ENCODE peak calls at places on chromosomes 3 and 15, in six cellular contexts. I is H1, Z is K562, J is HCT116, G is HepG2, R is GM12878. L is an unnamed sample. For H3K4me1, the result is how much of the 10 kb centered on the place peaks cover.

GRCh38 chr3:45958333-45958791 is 15.1 kb downstream of the CXCR6 start:
- DNase-seq in I (no peak), Z (no peak), J (no peak), G (no peak), R (no peak), L (no peak)

GRCh38 chr3:150433347-150433746 is 25.2 kb downstream of the TSC22D2 start:
- DNase-seq in I (no peak), Z (peak), J (no peak), G (no peak), R (no peak), L (no peak)

GRCh38 chr15:69468241-69469121 is 15.9 kb downstream of the RPLP1 start:
- DNase-seq in I (peak), Z (peak), J (no peak), G (no peak), R (no peak), L (no peak)

GRCh38 chr15:31027948-31028586 is 36.6 kb upstream of the MTMR10 start:
- DNase-seq in I (no peak), Z (no peak), J (no peak), G (no peak), R (no peak), L (no peak)

GRCh38 chr3:53180305-53181023 is 19.5 kb downstream of the PRKCD start:
- DNase-seq in I (no peak), Z (no peak), J (no peak), G (no peak), R (peak), L (no peak)

GRCh38 chr3:182965861-182966366 is 14.4 kb downstream of the DCUN1D1 start:
- DNase-seq in I (no peak), Z (no peak), J (no peak), G (no peak), R (no peak), L (no peak)

GRCh38 chr15:78620021-78620838 is 566 bp downstream of the CHRNA3 start:
- DNase-seq in I (peak), Z (no peak), J (no peak), G (no peak), R (no peak), L (peak)

GRCh38 chr3:172402090-172402489 is 46.2 kb downstream of the GHSR start:
- DNase-seq in I (no peak), Z (no peak), J (no peak), G (no peak), R (no peak), L (no peak)

GRCh38 chr3:142863965-142864924 is 24.6 kb downstream of the PCOLCE2 start:
- DNase-seq in I (no peak), Z (no peak), J (no peak), G (no peak), R (no peak), L (no peak)

GRCh38 chr3:29144807-29145206 is 136.1 kb upstream of the RBMS3 start:
- DNase-seq in I (no peak), Z (no peak), J (no peak), G (no peak), R (no peak), L (no peak)

GRCh38 chr3:49803464-49804140 is 541 bp downstream of the INKA1 start:
- DNase-seq in I (no peak), Z (peak), J (no peak), G (no peak), R (no peak), L (no peak)

GRCh38 chr3:138948371-138949001 is 1.5 kb downstream of the FOXL2NB start:
- DNase-seq in I (no peak), Z (no peak), J (no peak), G (no peak), R (no peak), L (no peak)

GRCh38 chr3:138950701-138951100 is 3.7 kb downstream of the FOXL2NB start:
- DNase-seq in I (peak), Z (no peak), J (no peak), G (no peak), R (no peak), L (no peak)

GRCh38 chr3:138949002-138949418 is 2.0 kb downstream of the FOXL2NB start:
- DNase-seq in I (peak), Z (no peak), J (no peak), G (no peak), R (no peak), L (no peak)

GRCh38 chr3:138949445-138950005 is 2.5 kb downstream of the FOXL2NB start:
- DNase-seq in I (peak), Z (no peak), J (no peak), G (no peak), R (no peak), L (no peak)

GRCh38 chr3:138950006-138950644 is 3.1 kb downstream of the FOXL2NB start:
- DNase-seq in I (peak), Z (no peak), J (no peak), G (no peak), R (no peak), L (no peak)
- H3K4me3 ChIP-seq in I (peak), Z (no peak), J (no peak), G (peak), R (no peak), L (peak)

GRCh38 chr3:119301662-119302061 is 7.5 kb downstream of the ARHGAP31 start:
- DNase-seq in I (no peak), Z (no peak), J (no peak), G (no peak), R (no peak), L (no peak)

GRCh38 chr3:119308355-119308754 is 14.2 kb downstream of the ARHGAP31 start:
- DNase-seq in I (no peak), Z (no peak), J (no peak), G (no peak), R (no peak), L (no peak)

GRCh38 chr3:119304201-119304713 is 10.1 kb downstream of the ARHGAP31 start:
- DNase-seq in I (no peak), Z (no peak), J (no peak), G (no peak), R (no peak), L (no peak)

GRCh38 chr3:119302697-119303630 is 8.8 kb downstream of the ARHGAP31 start:
- DNase-seq in I (no peak), Z (no peak), J (no peak), G (no peak), R (no peak), L (no peak)

DNA sequence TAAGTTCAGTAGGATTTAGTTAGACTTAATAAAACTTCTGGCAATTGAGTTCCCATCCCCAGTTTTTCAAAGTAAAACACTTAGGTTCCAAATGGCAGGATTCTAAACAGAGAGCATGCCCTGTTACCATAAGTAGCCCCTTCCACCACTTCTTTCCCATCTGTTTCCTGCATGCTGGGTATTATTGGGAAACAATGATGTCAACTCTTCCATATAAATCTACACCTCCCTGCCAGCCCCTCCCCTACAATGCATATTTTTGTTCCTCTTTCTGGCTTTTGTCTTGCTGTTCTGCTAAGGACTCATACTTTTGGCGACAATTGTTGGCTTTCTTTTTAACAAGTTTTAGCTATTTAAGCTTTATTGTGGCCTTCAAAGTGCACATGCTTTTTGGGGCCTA is 11.1 kb downstream of the ARHGAP31 start:
- DNase-seq in I (no peak), Z (no peak), J (no peak), G (no peak), R (no peak), L (no peak)
- TF ChIP-seq ZNF274 in I (no peak), Z (no peak), J (no peak), G (no peak), R (no peak), L (no peak)

GRCh38 chr3:42654331-42655201 is 1.1 kb downstream of the ZBTB47 start:
- DNase-seq in I (peak), Z (peak), J (no peak), G (peak), R (no peak), L (peak)

GRCh38 chr3:42652251-42652610 is 1.3 kb upstream of the ZBTB47 start:
- DNase-seq in I (peak), Z (no peak), J (no peak), G (no peak), R (no peak), L (no peak)

GRCh38 chr3:42652611-42653302 is 740 bp upstream of the ZBTB47 start:
- DNase-seq in I (peak), Z (peak), J (peak), G (peak), R (peak), L (no peak)

GRCh38 chr3:42653303-42653559 is 266 bp upstream of the ZBTB47 start:
- DNase-seq in I (no peak), Z (no peak), J (no peak), G (no peak), R (no peak), L (no peak)

DNA sequence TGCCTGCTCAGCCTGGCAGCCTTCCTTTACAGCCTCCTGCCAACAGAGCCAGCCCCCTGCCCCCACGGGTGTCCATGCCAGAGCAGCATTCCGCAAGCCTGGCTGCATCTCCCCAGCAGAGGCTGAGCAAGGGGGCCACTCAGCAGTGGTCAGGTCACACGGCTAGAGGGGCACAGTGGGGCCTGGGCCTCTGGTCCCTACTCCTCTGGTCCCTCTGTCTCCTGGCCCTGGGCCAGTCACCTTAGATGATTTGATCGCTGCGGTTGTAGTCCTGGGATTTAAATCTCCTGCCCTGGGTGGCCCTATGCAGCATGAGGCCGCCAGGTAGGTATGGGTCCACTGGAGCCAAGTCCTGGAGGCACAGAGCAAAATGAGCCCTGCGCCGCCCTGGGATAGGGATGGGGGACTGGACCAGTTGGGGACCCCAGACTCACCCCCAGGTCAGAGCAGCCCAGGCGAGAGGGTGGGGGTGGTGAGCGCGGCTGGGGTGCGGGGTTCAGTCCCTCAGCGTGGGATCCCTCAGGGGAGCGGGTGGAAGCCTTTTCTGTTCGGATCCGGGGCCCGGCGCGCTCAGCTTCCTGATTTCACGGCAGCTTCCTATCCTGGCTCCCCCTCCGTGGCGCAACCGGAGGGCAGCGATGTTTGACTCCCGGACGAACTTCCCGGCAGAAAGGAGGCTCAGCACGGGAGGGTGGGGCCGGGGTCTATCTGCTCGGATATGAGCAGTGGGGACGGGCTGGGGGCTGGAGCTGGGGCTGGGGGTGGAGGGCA is at the start of gene ZBTB47:
- DNase-seq in I (peak), Z (peak), J (no peak), G (no peak), R (no peak), L (no peak)
- H3K4me1 ChIP-seq in I (under half), Z (under half), J (under half), G (half or more), R (under half), L (under half)

DNA sequence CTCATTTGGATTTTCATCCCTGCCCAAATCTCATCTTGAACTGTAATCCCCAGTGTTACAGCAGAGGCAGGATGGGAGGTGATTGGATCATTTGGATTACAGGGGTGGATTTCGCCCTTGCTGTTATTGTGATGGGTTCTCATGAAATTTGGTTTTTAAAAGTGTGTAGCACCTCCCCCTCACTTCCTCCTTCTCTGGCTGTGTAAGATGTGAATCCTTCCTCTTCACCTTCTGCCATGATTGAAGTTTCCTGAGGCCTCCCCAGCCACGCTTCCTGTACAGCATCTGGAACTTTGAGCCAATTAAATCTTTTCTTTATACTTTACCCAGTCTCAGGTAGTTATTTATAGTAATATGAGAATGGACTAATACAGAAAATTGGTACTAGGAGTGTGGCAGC is 316.8 kb downstream of the PLCL2 start:
- DNase-seq in I (no peak), Z (no peak), J (no peak), G (no peak), R (no peak), L (no peak)
- H3K4me3 ChIP-seq in I (no peak), Z (no peak), J (no peak), G (no peak), R (no peak), L (no peak)

GRCh38 chr3:169071003-169071402 is 592.5 kb downstream of the MECOM start:
- DNase-seq in I (no peak), Z (no peak), J (no peak), G (no peak), R (no peak), L (no peak)
- TF ChIP-seq ZNF274 in I (no peak), Z (no peak), J (no peak), G (no peak), R (no peak), L (no peak)

DNA sequence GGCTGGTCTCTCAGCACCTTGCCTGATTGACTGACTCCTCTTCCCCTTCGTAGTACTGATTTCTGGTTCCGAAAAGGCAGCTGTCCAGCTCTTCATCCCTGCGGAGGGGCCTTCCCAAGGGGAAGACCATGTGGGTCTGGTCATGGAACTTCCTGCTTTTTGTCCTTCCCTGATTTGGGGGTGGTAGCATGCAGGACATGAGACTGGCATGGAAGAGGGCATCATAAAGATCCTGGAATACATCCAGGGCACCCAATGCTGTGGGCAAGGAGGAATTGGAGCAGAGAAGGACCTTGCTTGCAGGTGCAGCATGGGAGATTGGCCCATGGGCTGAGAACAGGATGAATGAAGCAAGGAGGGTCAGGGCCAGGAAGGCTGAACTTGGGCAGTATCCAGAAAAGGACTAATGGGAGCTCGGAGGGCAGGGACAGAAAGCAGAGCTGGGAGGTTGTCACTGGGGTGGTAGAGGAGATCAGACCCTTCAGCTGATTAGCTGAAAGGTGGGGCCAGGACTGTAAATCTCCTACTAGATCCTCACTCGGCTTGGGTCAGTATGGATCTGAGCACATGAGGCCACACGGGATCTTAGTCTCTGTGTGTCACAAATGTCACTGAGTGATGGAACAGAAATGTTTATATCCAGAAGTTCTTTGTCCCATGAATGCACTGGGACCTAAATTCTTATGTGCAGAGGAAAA is 59.5 kb downstream of the AMOTL2 start:
- DNase-seq in I (peak), Z (no peak), J (no peak), G (no peak), R (no peak), L (no peak)
- H3K4me1 ChIP-seq in I (under half), Z (under half), J (half or more), G (half or more), R (under half), L (under half)

GRCh38 chr15:89577776-89578115 is 2.5 kb downstream of the TICRR start:
- DNase-seq in I (no peak), Z (no peak), J (no peak), G (no peak), R (no peak), L (no peak)
- H3K4me3 ChIP-seq in I (peak), Z (peak), J (no peak), G (peak), R (peak), L (peak)

DNA sequence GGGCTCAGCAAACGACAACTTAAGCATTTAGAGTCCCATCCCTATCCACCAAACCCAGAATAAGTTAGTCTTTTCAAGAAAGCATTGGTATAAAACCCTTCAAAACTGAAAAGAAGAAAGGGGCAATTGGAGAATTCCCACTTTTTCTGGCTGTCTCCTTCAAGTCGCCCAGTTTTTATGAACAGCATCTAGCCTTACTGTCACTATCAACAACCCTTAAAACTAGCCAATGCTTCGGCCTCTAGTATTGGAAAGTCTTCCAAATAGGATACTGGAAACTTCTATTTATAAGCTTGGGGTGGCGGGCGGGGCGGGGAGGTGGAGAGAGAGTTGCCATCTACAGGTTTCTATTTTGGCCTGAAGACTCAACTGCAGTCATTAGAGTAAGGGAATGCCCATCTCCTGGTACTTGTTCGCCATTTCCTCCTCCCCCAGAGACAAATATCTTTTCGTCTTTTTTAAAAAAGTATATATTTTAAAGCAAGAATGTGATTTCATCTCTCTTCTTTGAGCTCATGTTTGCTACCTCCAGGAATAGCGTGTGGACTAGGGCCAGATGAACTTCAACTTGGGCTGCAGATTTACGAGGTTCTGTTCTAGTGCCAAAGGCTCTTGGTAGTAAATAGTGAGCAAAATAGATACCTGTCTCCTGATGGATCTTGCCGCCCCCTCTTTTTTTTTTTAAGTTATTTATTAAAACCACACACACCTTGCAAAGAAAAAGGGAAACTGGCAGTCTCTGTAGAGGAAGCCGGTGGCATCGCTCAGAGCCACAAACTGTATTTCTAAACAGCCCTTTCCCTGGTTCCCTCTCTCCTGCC is 2.7 kb downstream of the BCL6 start:
- DNase-seq in I (no peak), Z (peak), J (no peak), G (no peak), R (no peak), L (no peak)
- TF ChIP-seq ZNF274 in I (no peak), Z (no peak), J (no peak), G (no peak), R (no peak), L (no peak)

GRCh38 chr3:12986986-12987385 is 86.2 kb downstream of the IQSEC1 start:
- DNase-seq in I (no peak), Z (no peak), J (no peak), G (no peak), R (no peak), L (no peak)

GRCh38 chr3:12986521-12986920 is 86.7 kb downstream of the IQSEC1 start:
- DNase-seq in I (no peak), Z (no peak), J (no peak), G (no peak), R (no peak), L (no peak)

GRCh38 chr3:12985148-12985547 is 88.1 kb downstream of the IQSEC1 start:
- DNase-seq in I (no peak), Z (no peak), J (no peak), G (no peak), R (no peak), L (no peak)

GRCh38 chr3:12987602-12988001 is 85.6 kb downstream of the IQSEC1 start:
- DNase-seq in I (no peak), Z (no peak), J (no peak), G (no peak), R (no peak), L (no peak)

GRCh38 chr3:12986031-12986430 is 87.2 kb downstream of the IQSEC1 start:
- DNase-seq in I (no peak), Z (no peak), J (no peak), G (no peak), R (no peak), L (no peak)
- H3K4me1 ChIP-seq in I (under half), Z (under half), J (under half), G (under half), R (under half), L (under half)

L was measured in NT2/D1.